ENCODE peak calls at places on chromosome 9, in eight cellular contexts. U is DND-41; G is retinal pigment epithelial cell; E is neural crest cell; B is upper lobe of right lung; D is CD8-positive, alpha-beta T cell; I is endothelial cell; J is astrocyte of the spinal cord. H is an unnamed sample.

GRCh38 chr9:125472926-125473701 is 211.5 kb downstream of the GAPVD1 start:
- DNase-seq in U (no peak), G (no peak), E (no peak), B (no peak), D (no peak), I (no peak), J (peak; percentile 59), H (peak; percentile 18)

GRCh38 chr9:124503713-124504529 is 3.3 kb downstream of the NR5A1 start:
- DNase-seq in U (no peak), G (no peak), E (no peak), B (no peak), D (no peak), I (no peak), J (no peak), H (no peak)

GRCh38 chr9:108787664-108788048 is 68.1 kb downstream of the ACTL7B start:
- DNase-seq in U (no peak), G (no peak), E (no peak), B (no peak), D (no peak), I (no peak), J (no peak), H (peak; percentile 87)

GRCh38 chr9:134322781-134323241 is 3.4 kb upstream of the RXRA start:
- DNase-seq in U (no peak), G (no peak), E (no peak), B (peak; percentile 59), D (peak; percentile 17), I (no peak), J (no peak), H (no peak)

GRCh38 chr9:90805006-90805993 is 3.7 kb downstream of the SYK start:
- DNase-seq in U (no peak), G (no peak), E (no peak), B (no peak), D (no peak), I (no peak), J (no peak), H (no peak)

GRCh38 chr9:97905228-97905627 is 17.1 kb downstream of the TRMO start:
- DNase-seq in U (peak; percentile 71), G (no peak), E (no peak), B (no peak), D (peak; percentile 67), I (no peak), J (no peak), H (no peak)

GRCh38 chr9:129972816-129973215 is 70.2 kb downstream of the FNBP1 start:
- DNase-seq in U (no peak), G (no peak), E (no peak), B (no peak), D (no peak), I (no peak), J (no peak), H (no peak)

GRCh38 chr9:117074782-117075510 is 339.9 kb downstream of the ASTN2 start:
- DNase-seq in U (no peak), G (no peak), E (no peak), B (no peak), D (no peak), I (no peak), J (no peak), H (peak; percentile 26)

GRCh38 chr9:117462926-117463325 is 48.1 kb upstream of the ASTN2 start:
- DNase-seq in U (no peak), G (no peak), E (no peak), B (no peak), D (no peak), I (no peak), J (no peak), H (no peak)

GRCh38 chr9:134041649-134041962 is 16.3 kb downstream of the BRD3OS start:
- DNase-seq in U (no peak), G (no peak), E (no peak), B (no peak), D (no peak), I (no peak), J (no peak), H (no peak)

GRCh38 chr9:22307013-22307711 is 139.5 kb upstream of the DMRTA1 start:
- DNase-seq in U (peak; percentile 15), G (peak; percentile 69), E (peak; percentile 26), B (no peak), D (no peak), I (peak; percentile 44), J (peak; percentile 78), H (peak; percentile 61)
- TF ChIP-seq CTCF in U (peak; percentile 53), G (peak; percentile 82), E (peak; percentile 82), B (peak; percentile 64), D (no peak), I (peak; percentile 49), J (peak; percentile 81), H (peak; percentile 63)

GRCh38 chr9:15277400-15278137 is 29.4 kb downstream of the TTC39B start:
- DNase-seq in U (no peak), G (peak; percentile 9), E (no peak), B (no peak), D (no peak), I (no peak), J (peak; percentile 52), H (peak; percentile 27)
- TF ChIP-seq CTCF in U (peak; percentile 49), G (peak; percentile 26), E (peak; percentile 60), B (peak; percentile 44), D (peak; percentile 56), I (peak; percentile 52), J (peak; percentile 24), H (peak; percentile 11)

GRCh38 chr9:1100945-1101344 is 50.8 kb downstream of the DMRT2 start:
- DNase-seq in U (no peak), G (no peak), E (peak; percentile 28), B (peak; percentile 69), D (no peak), I (peak; percentile 70), J (peak; percentile 14), H (peak; percentile 28)
- TF ChIP-seq CTCF in U (no peak), G (peak; percentile 44), E (peak; percentile 64), B (peak; percentile 57), D (no peak), I (no peak), J (peak; percentile 61), H (peak; percentile 75)

GRCh38 chr9:114271556-114272510 is 51.1 kb upstream of the ORM1 start:
- DNase-seq in U (peak; percentile 44), G (no peak), E (peak; percentile 37), B (peak; percentile 70), D (no peak), I (peak; percentile 63), J (peak; percentile 71), H (no peak)
- TF ChIP-seq CTCF in U (peak; percentile 60), G (peak; percentile 46), E (peak; percentile 34), B (peak; percentile 47), D (no peak), I (peak; percentile 67), J (peak; percentile 67), H (peak; percentile 32)

GRCh38 chr9:104025945-104026344 is 68.2 kb upstream of the SMC2 start:
- DNase-seq in U (no peak), G (no peak), E (no peak), B (no peak), D (no peak), I (no peak), J (no peak), H (no peak)
- TF ChIP-seq CTCF in U (no peak), G (no peak), E (no peak), B (no peak), D (no peak), I (no peak), J (no peak), H (no peak)

GRCh38 chr9:34253460-34253837 is 74.6 kb downstream of the UBAP1 start:
- DNase-seq in U (no peak), G (no peak), E (no peak), B (no peak), D (no peak), I (no peak), J (peak; percentile 49), H (no peak)
- TF ChIP-seq CTCF in U (no peak), G (peak; percentile 53), E (no peak), B (no peak), D (no peak), I (no peak), J (peak; percentile 41), H (peak; percentile 39)

GRCh38 chr9:93306579-93307091 is 122.7 kb downstream of the WNK2 start:
- DNase-seq in U (no peak), G (no peak), E (no peak), B (no peak), D (no peak), I (no peak), J (no peak), H (no peak)
- TF ChIP-seq CTCF in U (no peak), G (no peak), E (no peak), B (no peak), D (no peak), I (no peak), J (no peak), H (no peak)

DNA sequence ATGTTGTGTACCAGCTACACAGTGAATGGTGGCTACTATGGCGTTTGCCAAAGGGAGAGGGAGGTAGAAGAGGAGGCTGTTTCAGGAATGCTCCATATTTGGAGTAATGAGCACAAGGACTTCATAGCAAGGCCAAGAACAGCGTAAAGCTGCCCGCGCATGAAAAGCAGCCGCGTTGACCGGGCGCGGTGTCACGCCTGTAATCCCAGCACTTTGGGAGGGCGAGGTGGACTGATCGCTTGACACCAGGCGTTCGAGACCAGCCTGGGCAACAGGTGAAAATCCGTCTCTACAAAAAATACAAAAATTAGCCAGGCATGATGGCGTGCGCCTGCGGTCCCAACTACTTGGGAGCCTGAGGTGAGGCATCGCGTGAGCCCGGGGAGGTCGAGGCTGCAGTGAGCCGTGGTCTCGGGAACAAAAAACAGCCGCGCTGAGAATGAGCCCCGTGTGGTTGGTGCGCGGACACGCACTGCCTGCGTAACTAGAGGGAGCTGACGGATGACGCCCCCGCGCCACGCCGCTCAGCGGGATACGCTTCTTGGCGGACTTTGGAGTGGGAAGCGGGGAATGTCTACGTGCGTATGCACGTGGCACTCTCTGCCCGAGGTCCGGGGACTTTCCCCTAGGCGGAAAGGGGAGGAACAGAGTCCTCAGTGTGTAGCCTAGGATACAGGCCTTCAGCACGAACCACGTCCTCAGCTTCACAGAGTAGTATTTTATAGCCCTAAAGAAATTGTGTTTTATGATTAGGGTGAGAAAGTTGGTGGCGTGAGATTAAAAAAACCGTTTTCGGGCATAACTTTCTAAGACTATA is at the start of gene RMRP:
- DNase-seq in U (peak; percentile 94), G (peak; percentile 99), E (peak; percentile 91), B (peak; percentile 98), D (peak; percentile 88), I (peak; percentile 92), J (peak; percentile 100), H (peak; percentile 98)
- TF ChIP-seq CTCF in U (peak; percentile 34), G (no peak), E (peak; percentile 54), B (peak; percentile 48), D (no peak), I (no peak), J (no peak), H (peak; percentile 29)